ENCODE peak calls at places on chromosome 4, in nine cellular contexts. One of them, this sample, is unnamed.

GRCh38 chr4:56468097-56468422 is 643 bp downstream of the SRP72 start:
- DNase-seq in tibial nerve: no peak
- DNase-seq in activated T-cell treated with anti-CD3 and anti-CD28 coated beads, Interleukin-2, amount 50 U/mL, for 72 hours: peak; percentile 49
- DNase-seq in activated T-helper 9 cell treated with anti-CD3 and anti-CD28 coated beads, Interleukin-2, amount 50 U/mL, for 16 hours: no peak
- DNase-seq in endothelial cell: peak; percentile 29
- DNase-seq in germinal center: peak; percentile 40
- DNase-seq in GM13976: peak; percentile 58
- DNase-seq in cardiac muscle cell: peak; percentile 35
- DNase-seq in activated T-helper 1 cell treated with Interleukin-2 at 50 U/mL for 16 hours: no peak
- DNase-seq in this sample: peak; percentile 30

GRCh38 chr4:184472540-184473264 is 1.6 kb downstream of the IRF2 start:
- DNase-seq in tibial nerve: peak; percentile 53
- DNase-seq in activated T-cell treated with anti-CD3 and anti-CD28 coated beads, Interleukin-2, amount 50 U/mL, for 72 hours: peak; percentile 78
- DNase-seq in activated T-helper 9 cell treated with anti-CD3 and anti-CD28 coated beads, Interleukin-2, amount 50 U/mL, for 16 hours: peak; percentile 42
- DNase-seq in endothelial cell: peak; percentile 82
- DNase-seq in germinal center: peak; percentile 71
- DNase-seq in GM13976: peak; percentile 76
- DNase-seq in cardiac muscle cell: peak; percentile 76
- DNase-seq in activated T-helper 1 cell treated with Interleukin-2 at 50 U/mL for 16 hours: peak; percentile 27
- DNase-seq in this sample: no peak

GRCh38 chr4:103244251-103244650 is 46.1 kb upstream of the CENPE start:
- DNase-seq in tibial nerve: no peak
- DNase-seq in activated T-cell treated with anti-CD3 and anti-CD28 coated beads, Interleukin-2, amount 50 U/mL, for 72 hours: no peak
- DNase-seq in activated T-helper 9 cell treated with anti-CD3 and anti-CD28 coated beads, Interleukin-2, amount 50 U/mL, for 16 hours: no peak
- DNase-seq in endothelial cell: no peak
- DNase-seq in germinal center: no peak
- DNase-seq in GM13976: no peak
- DNase-seq in cardiac muscle cell: no peak
- DNase-seq in activated T-helper 1 cell treated with Interleukin-2 at 50 U/mL for 16 hours: no peak
- DNase-seq in this sample: no peak

GRCh38 chr4:156293657-156294297 is 340.1 kb upstream of the CTSO start:
- DNase-seq in tibial nerve: no peak
- DNase-seq in activated T-cell treated with anti-CD3 and anti-CD28 coated beads, Interleukin-2, amount 50 U/mL, for 72 hours: no peak
- DNase-seq in activated T-helper 9 cell treated with anti-CD3 and anti-CD28 coated beads, Interleukin-2, amount 50 U/mL, for 16 hours: no peak
- DNase-seq in endothelial cell: no peak
- DNase-seq in germinal center: no peak
- DNase-seq in GM13976: no peak
- DNase-seq in cardiac muscle cell: peak; percentile 93
- DNase-seq in activated T-helper 1 cell treated with Interleukin-2 at 50 U/mL for 16 hours: no peak
- DNase-seq in this sample: no peak

GRCh38 chr4:26930964-26931363 is 70.3 kb downstream of the STIM2 start:
- DNase-seq in tibial nerve: no peak
- DNase-seq in activated T-cell treated with anti-CD3 and anti-CD28 coated beads, Interleukin-2, amount 50 U/mL, for 72 hours: no peak
- DNase-seq in activated T-helper 9 cell treated with anti-CD3 and anti-CD28 coated beads, Interleukin-2, amount 50 U/mL, for 16 hours: no peak
- DNase-seq in endothelial cell: no peak
- DNase-seq in germinal center: no peak
- DNase-seq in GM13976: no peak
- DNase-seq in cardiac muscle cell: no peak
- DNase-seq in activated T-helper 1 cell treated with Interleukin-2 at 50 U/mL for 16 hours: no peak
- DNase-seq in this sample: no peak

GRCh38 chr4:83546796-83547195 is 10.9 kb downstream of the GPAT3 start:
- DNase-seq in tibial nerve: no peak
- DNase-seq in activated T-cell treated with anti-CD3 and anti-CD28 coated beads, Interleukin-2, amount 50 U/mL, for 72 hours: no peak
- DNase-seq in activated T-helper 9 cell treated with anti-CD3 and anti-CD28 coated beads, Interleukin-2, amount 50 U/mL, for 16 hours: no peak
- DNase-seq in endothelial cell: no peak
- DNase-seq in germinal center: no peak
- DNase-seq in GM13976: no peak
- DNase-seq in cardiac muscle cell: peak; percentile 23
- DNase-seq in activated T-helper 1 cell treated with Interleukin-2 at 50 U/mL for 16 hours: no peak
- DNase-seq in this sample: no peak

GRCh38 chr4:3473943-3474335 is 10.8 kb downstream of the DOK7 start:
- DNase-seq in tibial nerve: no peak
- DNase-seq in activated T-cell treated with anti-CD3 and anti-CD28 coated beads, Interleukin-2, amount 50 U/mL, for 72 hours: no peak
- DNase-seq in activated T-helper 9 cell treated with anti-CD3 and anti-CD28 coated beads, Interleukin-2, amount 50 U/mL, for 16 hours: no peak
- DNase-seq in endothelial cell: no peak
- DNase-seq in germinal center: no peak
- DNase-seq in GM13976: no peak
- DNase-seq in cardiac muscle cell: no peak
- DNase-seq in activated T-helper 1 cell treated with Interleukin-2 at 50 U/mL for 16 hours: no peak
- DNase-seq in this sample: no peak

GRCh38 chr4:15420642-15421041 is 7.2 kb upstream of the C1QTNF7 start:
- DNase-seq in tibial nerve: no peak
- DNase-seq in activated T-cell treated with anti-CD3 and anti-CD28 coated beads, Interleukin-2, amount 50 U/mL, for 72 hours: no peak
- DNase-seq in activated T-helper 9 cell treated with anti-CD3 and anti-CD28 coated beads, Interleukin-2, amount 50 U/mL, for 16 hours: no peak
- DNase-seq in endothelial cell: no peak
- DNase-seq in germinal center: no peak
- DNase-seq in GM13976: no peak
- DNase-seq in cardiac muscle cell: peak; percentile 77
- DNase-seq in activated T-helper 1 cell treated with Interleukin-2 at 50 U/mL for 16 hours: no peak
- DNase-seq in this sample: no peak

GRCh38 chr4:5142726-5143125 is 91.4 kb downstream of the STK32B start:
- DNase-seq in tibial nerve: peak; percentile 45
- DNase-seq in activated T-cell treated with anti-CD3 and anti-CD28 coated beads, Interleukin-2, amount 50 U/mL, for 72 hours: no peak
- DNase-seq in activated T-helper 9 cell treated with anti-CD3 and anti-CD28 coated beads, Interleukin-2, amount 50 U/mL, for 16 hours: no peak
- DNase-seq in endothelial cell: peak; percentile 52
- DNase-seq in germinal center: no peak
- DNase-seq in GM13976: no peak
- DNase-seq in cardiac muscle cell: peak; percentile 70
- DNase-seq in activated T-helper 1 cell treated with Interleukin-2 at 50 U/mL for 16 hours: no peak
- DNase-seq in this sample: no peak

GRCh38 chr4:27117453-27117852 is 256.8 kb downstream of the STIM2 start:
- DNase-seq in tibial nerve: no peak
- DNase-seq in activated T-cell treated with anti-CD3 and anti-CD28 coated beads, Interleukin-2, amount 50 U/mL, for 72 hours: no peak
- DNase-seq in activated T-helper 9 cell treated with anti-CD3 and anti-CD28 coated beads, Interleukin-2, amount 50 U/mL, for 16 hours: no peak
- DNase-seq in endothelial cell: no peak
- DNase-seq in germinal center: no peak
- DNase-seq in GM13976: no peak
- DNase-seq in cardiac muscle cell: no peak
- DNase-seq in activated T-helper 1 cell treated with Interleukin-2 at 50 U/mL for 16 hours: no peak
- DNase-seq in this sample: no peak

GRCh38 chr4:134807231-134807745 is 605.7 kb upstream of the PABPC4L start:
- DNase-seq in tibial nerve: no peak
- DNase-seq in activated T-cell treated with anti-CD3 and anti-CD28 coated beads, Interleukin-2, amount 50 U/mL, for 72 hours: no peak
- DNase-seq in activated T-helper 9 cell treated with anti-CD3 and anti-CD28 coated beads, Interleukin-2, amount 50 U/mL, for 16 hours: no peak
- DNase-seq in endothelial cell: no peak
- DNase-seq in germinal center: no peak
- DNase-seq in GM13976: no peak
- DNase-seq in cardiac muscle cell: no peak
- DNase-seq in activated T-helper 1 cell treated with Interleukin-2 at 50 U/mL for 16 hours: no peak
- DNase-seq in this sample: no peak

GRCh38 chr4:42309571-42310260 is 87.6 kb upstream of the SHISA3 start:
- DNase-seq in tibial nerve: no peak
- DNase-seq in activated T-cell treated with anti-CD3 and anti-CD28 coated beads, Interleukin-2, amount 50 U/mL, for 72 hours: no peak
- DNase-seq in activated T-helper 9 cell treated with anti-CD3 and anti-CD28 coated beads, Interleukin-2, amount 50 U/mL, for 16 hours: no peak
- DNase-seq in endothelial cell: no peak
- DNase-seq in germinal center: no peak
- DNase-seq in GM13976: no peak
- DNase-seq in cardiac muscle cell: no peak
- DNase-seq in activated T-helper 1 cell treated with Interleukin-2 at 50 U/mL for 16 hours: no peak
- DNase-seq in this sample: no peak

GRCh38 chr4:95362906-95363578 is 185.7 kb downstream of the UNC5C start:
- DNase-seq in tibial nerve: no peak
- DNase-seq in activated T-cell treated with anti-CD3 and anti-CD28 coated beads, Interleukin-2, amount 50 U/mL, for 72 hours: no peak
- DNase-seq in activated T-helper 9 cell treated with anti-CD3 and anti-CD28 coated beads, Interleukin-2, amount 50 U/mL, for 16 hours: no peak
- DNase-seq in endothelial cell: peak; percentile 19
- DNase-seq in germinal center: no peak
- DNase-seq in GM13976: no peak
- DNase-seq in cardiac muscle cell: peak; percentile 67
- DNase-seq in activated T-helper 1 cell treated with Interleukin-2 at 50 U/mL for 16 hours: no peak
- DNase-seq in this sample: no peak

GRCh38 chr4:180909279-180909678 is 1333.9 kb upstream of the TENM3 start:
- DNase-seq in tibial nerve: no peak
- DNase-seq in activated T-cell treated with anti-CD3 and anti-CD28 coated beads, Interleukin-2, amount 50 U/mL, for 72 hours: no peak
- DNase-seq in activated T-helper 9 cell treated with anti-CD3 and anti-CD28 coated beads, Interleukin-2, amount 50 U/mL, for 16 hours: no peak
- DNase-seq in endothelial cell: no peak
- DNase-seq in germinal center: no peak
- DNase-seq in GM13976: no peak
- DNase-seq in cardiac muscle cell: no peak
- DNase-seq in activated T-helper 1 cell treated with Interleukin-2 at 50 U/mL for 16 hours: no peak
- DNase-seq in this sample: no peak

GRCh38 chr4:124783847-124784246 is 71.3 kb upstream of the ANKRD50 start:
- DNase-seq in tibial nerve: no peak
- DNase-seq in activated T-cell treated with anti-CD3 and anti-CD28 coated beads, Interleukin-2, amount 50 U/mL, for 72 hours: no peak
- DNase-seq in activated T-helper 9 cell treated with anti-CD3 and anti-CD28 coated beads, Interleukin-2, amount 50 U/mL, for 16 hours: no peak
- DNase-seq in endothelial cell: no peak
- DNase-seq in germinal center: no peak
- DNase-seq in GM13976: no peak
- DNase-seq in cardiac muscle cell: no peak
- DNase-seq in activated T-helper 1 cell treated with Interleukin-2 at 50 U/mL for 16 hours: no peak
- DNase-seq in this sample: no peak

GRCh38 chr4:7395635-7396034 is 39.1 kb downstream of the PSAPL1 start:
- DNase-seq in tibial nerve: no peak
- DNase-seq in activated T-cell treated with anti-CD3 and anti-CD28 coated beads, Interleukin-2, amount 50 U/mL, for 72 hours: no peak
- DNase-seq in activated T-helper 9 cell treated with anti-CD3 and anti-CD28 coated beads, Interleukin-2, amount 50 U/mL, for 16 hours: no peak
- DNase-seq in endothelial cell: peak; percentile 1
- DNase-seq in germinal center: no peak
- DNase-seq in GM13976: no peak
- DNase-seq in cardiac muscle cell: no peak
- DNase-seq in activated T-helper 1 cell treated with Interleukin-2 at 50 U/mL for 16 hours: no peak
- DNase-seq in this sample: no peak

GRCh38 chr4:76830612-76831474 is 67.1 kb downstream of the SOWAHB start:
- DNase-seq in tibial nerve: peak; percentile 28
- DNase-seq in activated T-cell treated with anti-CD3 and anti-CD28 coated beads, Interleukin-2, amount 50 U/mL, for 72 hours: no peak
- DNase-seq in activated T-helper 9 cell treated with anti-CD3 and anti-CD28 coated beads, Interleukin-2, amount 50 U/mL, for 16 hours: no peak
- DNase-seq in endothelial cell: peak; percentile 7
- DNase-seq in germinal center: no peak
- DNase-seq in GM13976: no peak
- DNase-seq in cardiac muscle cell: peak; percentile 85
- DNase-seq in activated T-helper 1 cell treated with Interleukin-2 at 50 U/mL for 16 hours: no peak
- DNase-seq in this sample: no peak

GRCh38 chr4:86556791-86557415 is 37.2 kb upstream of the PTPN13 start:
- DNase-seq in tibial nerve: no peak
- DNase-seq in activated T-cell treated with anti-CD3 and anti-CD28 coated beads, Interleukin-2, amount 50 U/mL, for 72 hours: no peak
- DNase-seq in activated T-helper 9 cell treated with anti-CD3 and anti-CD28 coated beads, Interleukin-2, amount 50 U/mL, for 16 hours: no peak
- DNase-seq in endothelial cell: no peak
- DNase-seq in germinal center: no peak
- DNase-seq in GM13976: no peak
- DNase-seq in cardiac muscle cell: no peak
- DNase-seq in activated T-helper 1 cell treated with Interleukin-2 at 50 U/mL for 16 hours: no peak
- DNase-seq in this sample: no peak

GRCh38 chr4:147848634-147849033 is 116.7 kb downstream of the ARHGAP10 start:
- DNase-seq in tibial nerve: no peak
- DNase-seq in activated T-cell treated with anti-CD3 and anti-CD28 coated beads, Interleukin-2, amount 50 U/mL, for 72 hours: no peak
- DNase-seq in activated T-helper 9 cell treated with anti-CD3 and anti-CD28 coated beads, Interleukin-2, amount 50 U/mL, for 16 hours: no peak
- DNase-seq in endothelial cell: no peak
- DNase-seq in germinal center: no peak
- DNase-seq in GM13976: no peak
- DNase-seq in cardiac muscle cell: no peak
- DNase-seq in activated T-helper 1 cell treated with Interleukin-2 at 50 U/mL for 16 hours: no peak
- DNase-seq in this sample: no peak

GRCh38 chr4:174522183-174523002 is at the start of gene HPGD:
- DNase-seq in tibial nerve: peak; percentile 34
- DNase-seq in activated T-cell treated with anti-CD3 and anti-CD28 coated beads, Interleukin-2, amount 50 U/mL, for 72 hours: peak; percentile 82
- DNase-seq in activated T-helper 9 cell treated with anti-CD3 and anti-CD28 coated beads, Interleukin-2, amount 50 U/mL, for 16 hours: peak; percentile 42
- DNase-seq in endothelial cell: peak; percentile 54
- DNase-seq in germinal center: peak; percentile 37
- DNase-seq in GM13976: peak; percentile 38
- DNase-seq in cardiac muscle cell: no peak
- DNase-seq in activated T-helper 1 cell treated with Interleukin-2 at 50 U/mL for 16 hours: peak; percentile 6
- DNase-seq in this sample: no peak

GRCh38 chr4:173521474-173522159 is 8.4 kb downstream of the HAND2 start:
- DNase-seq in tibial nerve: no peak
- DNase-seq in activated T-cell treated with anti-CD3 and anti-CD28 coated beads, Interleukin-2, amount 50 U/mL, for 72 hours: no peak
- DNase-seq in activated T-helper 9 cell treated with anti-CD3 and anti-CD28 coated beads, Interleukin-2, amount 50 U/mL, for 16 hours: no peak
- DNase-seq in endothelial cell: no peak
- DNase-seq in germinal center: no peak
- DNase-seq in GM13976: peak; percentile 29
- DNase-seq in cardiac muscle cell: no peak
- DNase-seq in activated T-helper 1 cell treated with Interleukin-2 at 50 U/mL for 16 hours: no peak
- DNase-seq in this sample: no peak

GRCh38 chr4:125338814-125339213 is 24.1 kb downstream of the FAT4 start:
- DNase-seq in tibial nerve: no peak
- DNase-seq in activated T-cell treated with anti-CD3 and anti-CD28 coated beads, Interleukin-2, amount 50 U/mL, for 72 hours: no peak
- DNase-seq in activated T-helper 9 cell treated with anti-CD3 and anti-CD28 coated beads, Interleukin-2, amount 50 U/mL, for 16 hours: no peak
- DNase-seq in endothelial cell: no peak
- DNase-seq in germinal center: no peak
- DNase-seq in GM13976: no peak
- DNase-seq in cardiac muscle cell: no peak
- DNase-seq in activated T-helper 1 cell treated with Interleukin-2 at 50 U/mL for 16 hours: no peak
- DNase-seq in this sample: no peak

GRCh38 chr4:109559983-109560686 is at the start of gene MCUB:
- DNase-seq in tibial nerve: peak; percentile 74
- DNase-seq in activated T-cell treated with anti-CD3 and anti-CD28 coated beads, Interleukin-2, amount 50 U/mL, for 72 hours: peak; percentile 94
- DNase-seq in activated T-helper 9 cell treated with anti-CD3 and anti-CD28 coated beads, Interleukin-2, amount 50 U/mL, for 16 hours: peak; percentile 89
- DNase-seq in endothelial cell: peak; percentile 86
- DNase-seq in germinal center: peak; percentile 90
- DNase-seq in GM13976: peak; percentile 94
- DNase-seq in cardiac muscle cell: peak; percentile 93
- DNase-seq in activated T-helper 1 cell treated with Interleukin-2 at 50 U/mL for 16 hours: peak; percentile 89
- DNase-seq in this sample: peak; percentile 89

GRCh38 chr4:161937596-161937995 is 226.2 kb downstream of the FSTL5 start:
- DNase-seq in tibial nerve: no peak
- DNase-seq in activated T-cell treated with anti-CD3 and anti-CD28 coated beads, Interleukin-2, amount 50 U/mL, for 72 hours: no peak
- DNase-seq in activated T-helper 9 cell treated with anti-CD3 and anti-CD28 coated beads, Interleukin-2, amount 50 U/mL, for 16 hours: no peak
- DNase-seq in endothelial cell: no peak
- DNase-seq in germinal center: no peak
- DNase-seq in GM13976: no peak
- DNase-seq in cardiac muscle cell: no peak
- DNase-seq in activated T-helper 1 cell treated with Interleukin-2 at 50 U/mL for 16 hours: no peak
- DNase-seq in this sample: no peak

GRCh38 chr4:16056681-16057400 is 27.0 kb downstream of the PROM1 start:
- DNase-seq in tibial nerve: no peak
- DNase-seq in activated T-cell treated with anti-CD3 and anti-CD28 coated beads, Interleukin-2, amount 50 U/mL, for 72 hours: no peak
- DNase-seq in activated T-helper 9 cell treated with anti-CD3 and anti-CD28 coated beads, Interleukin-2, amount 50 U/mL, for 16 hours: no peak
- DNase-seq in endothelial cell: no peak
- DNase-seq in germinal center: no peak
- DNase-seq in GM13976: no peak
- DNase-seq in cardiac muscle cell: no peak
- DNase-seq in activated T-helper 1 cell treated with Interleukin-2 at 50 U/mL for 16 hours: no peak
- DNase-seq in this sample: no peak

GRCh38 chr4:94399721-94400120 is 52.0 kb upstream of the PDLIM5 start:
- DNase-seq in tibial nerve: no peak
- DNase-seq in activated T-cell treated with anti-CD3 and anti-CD28 coated beads, Interleukin-2, amount 50 U/mL, for 72 hours: no peak
- DNase-seq in activated T-helper 9 cell treated with anti-CD3 and anti-CD28 coated beads, Interleukin-2, amount 50 U/mL, for 16 hours: no peak
- DNase-seq in endothelial cell: no peak
- DNase-seq in germinal center: no peak
- DNase-seq in GM13976: no peak
- DNase-seq in cardiac muscle cell: no peak
- DNase-seq in activated T-helper 1 cell treated with Interleukin-2 at 50 U/mL for 16 hours: no peak
- DNase-seq in this sample: no peak

GRCh38 chr4:32061916-32062315 is 1341.7 kb downstream of the PCDH7 start:
- DNase-seq in tibial nerve: no peak
- DNase-seq in activated T-cell treated with anti-CD3 and anti-CD28 coated beads, Interleukin-2, amount 50 U/mL, for 72 hours: no peak
- DNase-seq in activated T-helper 9 cell treated with anti-CD3 and anti-CD28 coated beads, Interleukin-2, amount 50 U/mL, for 16 hours: no peak
- DNase-seq in endothelial cell: no peak
- DNase-seq in germinal center: no peak
- DNase-seq in GM13976: no peak
- DNase-seq in cardiac muscle cell: no peak
- DNase-seq in activated T-helper 1 cell treated with Interleukin-2 at 50 U/mL for 16 hours: no peak
- DNase-seq in this sample: no peak

GRCh38 chr4:2924765-2925301 is 38.4 kb downstream of the NOP14 start:
- DNase-seq in tibial nerve: no peak
- DNase-seq in activated T-cell treated with anti-CD3 and anti-CD28 coated beads, Interleukin-2, amount 50 U/mL, for 72 hours: no peak
- DNase-seq in activated T-helper 9 cell treated with anti-CD3 and anti-CD28 coated beads, Interleukin-2, amount 50 U/mL, for 16 hours: no peak
- DNase-seq in endothelial cell: no peak
- DNase-seq in germinal center: no peak
- DNase-seq in GM13976: no peak
- DNase-seq in cardiac muscle cell: no peak
- DNase-seq in activated T-helper 1 cell treated with Interleukin-2 at 50 U/mL for 16 hours: no peak
- DNase-seq in this sample: no peak

This sample was measured in GM19239.